ENCODE peak calls at places on chromosomes 1 and 21, in five cellular contexts. X, A, M, G and J are unnamed samples.
A peak's percentile ranks its signal among the peaks of the same experiment; 100 is the strongest.

GRCh38 chr1:215567491-215568286 is 585 bp downstream of the KCTD3 start:
- DNase-seq in X (peak; percentile 68), A (peak; percentile 45), M (peak; percentile 31), G (peak; percentile 62), J (peak; percentile 46)

GRCh38 chr21:32566990-32567389 is 18.3 kb downstream of the TCP10L start:
- DNase-seq in X (no peak), A (no peak), M (no peak), G (no peak), J (no peak)

GRCh38 chr1:89546082-89546889 is 21.7 kb downstream of the LRRC8B start:
- DNase-seq in X (no peak), A (no peak), M (peak; percentile 68), G (no peak), J (peak; percentile 71)

GRCh38 chr1:17574502-17574901 is 35.0 kb downstream of the ARHGEF10L start:
- DNase-seq in X (no peak), A (no peak), M (no peak), G (no peak), J (no peak)

GRCh38 chr1:201531551-201532425 is 7.1 kb upstream of the NAV1 start:
- DNase-seq in X (no peak), A (no peak), M (no peak), G (no peak), J (no peak)

GRCh38 chr1:214362188-214362882 is 81.4 kb downstream of the SMYD2 start:
- DNase-seq in X (peak; percentile 36), A (no peak), M (peak; percentile 57), G (no peak), J (peak; percentile 24)

GRCh38 chr1:34681481-34682451 is 73.1 kb upstream of the GJB5 start:
- DNase-seq in X (peak; percentile 16), A (no peak), M (peak; percentile 51), G (no peak), J (peak; percentile 9)

GRCh38 chr1:74502432-74502831 is 10.0 kb downstream of the LRRC53 start:
- DNase-seq in X (peak; percentile 9), A (no peak), M (peak; percentile 28), G (no peak), J (no peak)

GRCh38 chr1:31263408-31263807 is 23.7 kb upstream of the NKAIN1 start:
- DNase-seq in X (no peak), A (no peak), M (no peak), G (no peak), J (no peak)

GRCh38 chr1:234620272-234620711 is 10.3 kb upstream of the IRF2BP2 start:
- DNase-seq in X (no peak), A (no peak), M (no peak), G (no peak), J (no peak)

GRCh38 chr1:3054474-3054873 is 14.5 kb upstream of the PRDM16 start:
- DNase-seq in X (no peak), A (no peak), M (no peak), G (no peak), J (no peak)

GRCh38 chr1:85224734-85225623 is 24.2 kb upstream of the SYDE2 start:
- DNase-seq in X (peak; percentile 54), A (no peak), M (no peak), G (peak; percentile 61), J (no peak)

GRCh38 chr1:72281637-72282270 is 585 bp downstream of the NEGR1 start:
- DNase-seq in X (no peak), A (no peak), M (no peak), G (no peak), J (no peak)

GRCh38 chr1:194598098-194598497 is 1411.7 kb upstream of the B3GALT2 start:
- DNase-seq in X (peak; percentile 5), A (no peak), M (no peak), G (no peak), J (no peak)

GRCh38 chr1:53878492-53879105 is 11.0 kb downstream of the YIPF1 start:
- DNase-seq in X (peak; percentile 80), A (no peak), M (peak; percentile 8), G (no peak), J (peak; percentile 73)

GRCh38 chr1:219834247-219834917 is 94.0 kb downstream of the SLC30A10 start:
- DNase-seq in X (no peak), A (no peak), M (no peak), G (no peak), J (no peak)

GRCh38 chr1:160987359-160988062 is 32.9 kb upstream of the ITLN2 start:
- DNase-seq in X (no peak), A (no peak), M (no peak), G (no peak), J (no peak)

GRCh38 chr1:150836129-150836773 is 28.2 kb upstream of the CTSK start:
- DNase-seq in X (no peak), A (no peak), M (no peak), G (no peak), J (peak; percentile 12)

DNA sequence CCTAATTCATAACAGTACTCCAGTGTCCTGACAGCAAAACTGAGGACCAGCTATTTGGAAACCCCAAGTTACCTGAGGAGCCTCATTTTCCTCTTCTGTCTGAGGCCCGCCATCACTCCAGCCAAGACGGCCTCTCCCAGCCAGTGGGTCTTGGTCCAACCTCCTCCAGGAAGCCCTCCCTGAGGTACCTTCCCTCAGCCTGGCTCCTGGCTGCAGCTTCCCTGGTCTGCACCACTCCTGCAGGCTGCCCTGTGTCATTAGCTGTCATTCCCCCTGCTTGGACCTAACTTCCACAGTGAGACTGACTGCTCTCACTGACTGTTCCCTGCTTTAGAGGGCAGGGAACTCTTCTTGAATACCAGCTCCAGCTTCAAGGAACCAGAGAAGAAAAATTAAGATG is 33.0 kb downstream of the BCAR3 start:
- DNase-seq in X (no peak), A (no peak), M (no peak), G (no peak), J (no peak)
- H3K4me3 ChIP-seq in X (no peak overlapping the region), A (no peak overlapping the region), M (no peak overlapping the region), G (no peak overlapping the region), J (no peak overlapping the region)

DNA sequence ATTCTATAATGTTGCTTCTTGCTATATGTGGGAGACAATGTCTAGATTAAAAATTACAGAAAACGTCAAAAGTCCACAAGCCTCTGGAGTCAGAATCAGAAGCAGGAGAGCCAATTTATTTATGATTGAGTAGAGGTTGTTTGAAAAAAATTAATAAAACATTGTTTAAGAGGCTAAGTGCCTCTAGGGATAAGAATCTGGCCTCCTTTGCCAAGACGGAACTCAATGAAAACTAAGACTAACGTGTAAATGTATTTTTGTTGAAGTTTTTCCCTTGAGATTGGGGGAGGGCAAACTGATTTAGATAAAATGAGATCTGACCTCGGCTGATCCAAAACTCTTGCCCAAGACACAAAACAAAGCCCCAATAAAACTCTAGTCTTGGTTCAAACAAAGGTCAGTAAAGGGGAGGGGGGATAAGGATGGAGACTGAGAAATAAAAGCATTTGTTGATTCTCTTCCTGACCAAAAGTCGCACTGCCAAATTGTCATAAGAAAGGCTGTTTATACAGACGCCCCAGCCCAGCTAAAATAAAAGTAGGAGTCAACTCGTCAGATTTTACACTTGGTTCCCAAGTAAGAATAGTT is 134.7 kb upstream of the DPT start:
- DNase-seq in X (no peak), A (no peak), M (no peak), G (no peak), J (no peak)
- TF ChIP-seq CTCF in X (no peak), A (no peak), M (no peak), G (no peak), J (no peak)

DNA sequence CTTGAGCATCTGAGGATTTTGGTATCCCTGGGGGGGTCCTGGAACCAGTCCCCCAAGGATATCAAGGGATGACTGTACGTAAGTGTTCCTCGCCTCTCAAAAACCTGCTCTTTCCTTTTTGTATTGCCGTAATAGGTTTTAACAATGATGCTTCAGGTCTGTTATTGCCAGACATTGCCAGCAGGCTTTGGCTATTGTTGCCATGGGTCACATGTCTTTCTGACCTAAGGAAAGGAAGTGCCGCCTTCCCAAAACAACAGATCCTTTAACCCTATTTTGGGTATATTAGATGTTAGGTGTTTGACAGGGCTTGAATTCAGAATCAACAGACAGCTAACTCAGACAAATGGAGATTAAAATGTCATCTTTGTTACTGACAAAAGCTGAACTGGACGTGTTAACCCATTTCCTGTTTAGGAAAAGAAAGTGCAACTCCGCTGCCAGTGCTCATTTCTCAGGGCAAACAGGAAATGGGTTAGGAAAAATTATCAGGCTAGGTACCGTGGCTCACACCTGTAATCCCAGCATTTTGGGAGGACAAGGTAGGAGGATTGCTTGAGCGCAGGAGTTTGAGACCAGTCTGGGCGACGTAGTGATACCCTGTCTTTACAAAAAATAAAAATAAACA is 12.4 kb upstream of the PRPF38B start:
- DNase-seq in X (no peak), A (no peak), M (no peak), G (no peak), J (no peak)
- H3K4me3 ChIP-seq in X (no peak overlapping the region), A (no peak overlapping the region), M (no peak overlapping the region), G (peak overlapping the region; percentile 4), J (no peak overlapping the region)

DNA sequence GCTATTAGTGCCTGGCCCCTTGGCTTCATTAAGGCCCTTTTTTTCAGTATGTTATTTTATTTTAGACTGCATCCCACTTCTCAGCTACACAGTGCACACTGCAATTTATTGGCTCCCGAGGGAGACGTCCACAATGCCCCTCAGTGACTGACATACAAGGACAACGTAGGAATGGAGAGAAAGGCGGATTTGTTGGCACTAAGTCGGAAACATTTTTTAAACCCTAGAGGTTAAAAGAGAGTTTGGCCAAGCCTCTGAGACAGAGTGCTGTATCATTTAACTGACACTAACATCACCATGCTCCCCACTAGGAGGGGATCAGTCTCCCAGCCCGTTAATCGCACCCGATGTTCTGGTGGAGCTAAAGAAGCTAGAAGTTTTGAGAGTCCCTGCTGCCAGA is 45.7 kb upstream of the FOXD3 start:
- DNase-seq in X (no peak), A (no peak), M (no peak), G (no peak), J (no peak)
- TF ChIP-seq CTCF in X (no peak), A (no peak), M (peak; percentile 19), G (no peak), J (no peak)

GRCh38 chr1:148353461-148354283 is 129.4 kb downstream of the PPIAL4G start:
- DNase-seq in X (peak; percentile 72), A (no peak), M (peak; percentile 82), G (no peak), J (peak; percentile 47)

GRCh38 chr1:148354909-148355308 is 128.2 kb downstream of the PPIAL4G start:
- DNase-seq in X (no peak), A (no peak), M (no peak), G (no peak), J (no peak)

GRCh38 chr1:148354284-148354869 is 128.7 kb downstream of the PPIAL4G start:
- DNase-seq in X (no peak), A (no peak), M (no peak), G (no peak), J (no peak)

GRCh38 chr1:148355976-148356375 is 127.1 kb downstream of the PPIAL4G start:
- DNase-seq in X (no peak), A (no peak), M (no peak), G (no peak), J (no peak)

GRCh38 chr1:148352470-148353118 is 130.5 kb downstream of the PPIAL4G start:
- DNase-seq in X (no peak), A (no peak), M (no peak), G (no peak), J (no peak)
- H3K4me3 ChIP-seq in X (no peak overlapping the region), A (no peak overlapping the region), M (no peak overlapping the region), G (no peak overlapping the region), J (no peak overlapping the region)

GRCh38 chr21:25936776-25937175 is 202.0 kb downstream of the GABPA start:
- DNase-seq in X (peak; percentile 31), A (no peak), M (no peak), G (no peak), J (peak; percentile 22)
- TF ChIP-seq CTCF in X (no peak), A (no peak), M (no peak), G (no peak), J (no peak)

GRCh38 chr1:181061891-181062777 is 26.4 kb upstream of the IER5 start:
- DNase-seq in X (no peak), A (no peak), M (no peak), G (peak; percentile 75), J (no peak)
- H3K4me3 ChIP-seq in X (peak overlapping the region; percentile 28), A (no peak overlapping the region), M (no peak overlapping the region), G (no peak overlapping the region), J (no peak overlapping the region)